ENCODE peak calls at places on chromosomes 16 and 17, in ten cellular contexts. G, P, U, A, X, Q, M, W, S and I are unnamed samples.
A peak's percentile ranks its signal among the peaks of the same experiment; 100 is the strongest.

GRCh38 chr17:9360610-9361571 is 214.7 kb downstream of the STX8 start:
- DNase-seq in U (no peak), S (no peak), A (peak; percentile 58), P (no peak), Q (no peak), W (peak; percentile 92), X (no peak), M (peak; percentile 48), G (peak; percentile 11), I (peak; percentile 77)

GRCh38 chr16:27470567-27471431 is 68.8 kb downstream of the IL21R start:
- DNase-seq in Q (no peak), W (peak; percentile 91), G (no peak), S (no peak), X (no peak), U (no peak), P (peak; percentile 44), A (peak; percentile 48), M (no peak), I (no peak)

GRCh38 chr17:56416682-56417351 is 176.7 kb upstream of the NOG start:
- DNase-seq in G (no peak), S (no peak), U (no peak), X (no peak), Q (no peak), A (no peak), P (no peak), M (no peak), W (no peak), I (no peak)

GRCh38 chr16:11393861-11394592 is 48.8 kb downstream of the RMI2 start:
- DNase-seq in A (no peak), W (no peak), Q (no peak), P (no peak), U (no peak), G (no peak), X (no peak), M (no peak), S (no peak), I (no peak)

GRCh38 chr17:80527016-80527645 is 17.5 kb upstream of the RPTOR start:
- DNase-seq in U (no peak), M (no peak), W (no peak), Q (no peak), A (no peak), X (no peak), G (no peak), S (no peak), P (no peak), I (no peak)

GRCh38 chr17:17853811-17854527 is 17.2 kb upstream of the SREBF1 start:
- DNase-seq in P (no peak), W (no peak), Q (no peak), X (no peak), M (no peak), U (peak; percentile 43), S (no peak), G (no peak), A (no peak), I (no peak)

GRCh38 chr17:40535438-40535837 is 29.8 kb downstream of the CCR7 start:
- DNase-seq in Q (no peak), A (no peak), X (no peak), G (no peak), M (no peak), S (no peak), P (no peak), W (no peak), U (no peak), I (no peak)

GRCh38 chr17:31155208-31155810 is 60.5 kb downstream of the NF1 start:
- DNase-seq in A (no peak), S (no peak), Q (no peak), P (no peak), W (peak; percentile 30), U (no peak), M (no peak), G (no peak), X (no peak), I (no peak)

GRCh38 chr16:53056528-53056881 is 1.7 kb downstream of the CHD9 start:
- DNase-seq in G (no peak), A (no peak), W (peak; percentile 70), Q (no peak), P (no peak), M (no peak), S (peak; percentile 21), U (no peak), X (no peak), I (no peak)

GRCh38 chr17:28954886-28955285 is 3.6 kb upstream of the PHF12 start:
- DNase-seq in P (no peak), X (no peak), S (no peak), W (no peak), Q (no peak), M (no peak), A (no peak), G (no peak), U (no peak), I (no peak)

GRCh38 chr17:28956861-28957260 is 5.5 kb upstream of the PHF12 start:
- DNase-seq in A (no peak), X (no peak), U (no peak), Q (no peak), S (no peak), M (no peak), P (no peak), G (no peak), W (no peak), I (no peak)

GRCh38 chr17:28957277-28957991 is 6.1 kb upstream of the PHF12 start:
- DNase-seq in W (no peak), Q (no peak), A (no peak), U (no peak), X (no peak), S (no peak), G (no peak), M (no peak), P (no peak), I (no peak)

GRCh38 chr17:28955408-28955807 is 4.1 kb upstream of the PHF12 start:
- DNase-seq in X (no peak), P (no peak), A (no peak), Q (no peak), M (no peak), S (no peak), W (no peak), U (no peak), G (no peak), I (no peak)

DNA sequence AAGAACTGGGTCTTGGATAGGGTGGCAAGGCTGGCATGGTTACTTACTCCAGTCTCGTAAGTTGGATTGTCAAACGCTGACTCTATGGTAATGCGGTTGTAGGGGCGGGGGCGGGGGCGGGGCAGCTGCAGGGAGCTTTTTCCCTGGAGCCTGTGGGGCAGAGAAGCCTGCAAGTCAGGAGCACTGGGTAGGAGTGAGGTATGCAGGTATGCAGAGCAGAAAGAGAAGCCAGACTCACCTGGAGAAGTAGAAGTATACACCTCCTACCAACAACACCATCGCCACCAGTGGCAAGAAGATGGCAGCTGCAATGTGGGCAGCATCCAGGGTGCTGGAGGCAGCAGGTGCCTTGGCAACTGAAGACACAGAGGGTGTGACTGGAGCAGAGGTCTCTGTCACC is 4.8 kb upstream of the PHF12 start:
- DNase-seq in G (no peak), S (no peak), A (no peak), U (no peak), X (no peak), W (no peak), M (no peak), Q (no peak), P (no peak), I (no peak)
- H3K4me3 ChIP-seq in G (no peak overlapping the region), S (no peak overlapping the region), A (no peak overlapping the region), U (no peak overlapping the region), X (no peak overlapping the region), W (no peak overlapping the region), M (no peak overlapping the region), Q (no peak overlapping the region), P (no peak overlapping the region), I (no peak overlapping the region)

DNA sequence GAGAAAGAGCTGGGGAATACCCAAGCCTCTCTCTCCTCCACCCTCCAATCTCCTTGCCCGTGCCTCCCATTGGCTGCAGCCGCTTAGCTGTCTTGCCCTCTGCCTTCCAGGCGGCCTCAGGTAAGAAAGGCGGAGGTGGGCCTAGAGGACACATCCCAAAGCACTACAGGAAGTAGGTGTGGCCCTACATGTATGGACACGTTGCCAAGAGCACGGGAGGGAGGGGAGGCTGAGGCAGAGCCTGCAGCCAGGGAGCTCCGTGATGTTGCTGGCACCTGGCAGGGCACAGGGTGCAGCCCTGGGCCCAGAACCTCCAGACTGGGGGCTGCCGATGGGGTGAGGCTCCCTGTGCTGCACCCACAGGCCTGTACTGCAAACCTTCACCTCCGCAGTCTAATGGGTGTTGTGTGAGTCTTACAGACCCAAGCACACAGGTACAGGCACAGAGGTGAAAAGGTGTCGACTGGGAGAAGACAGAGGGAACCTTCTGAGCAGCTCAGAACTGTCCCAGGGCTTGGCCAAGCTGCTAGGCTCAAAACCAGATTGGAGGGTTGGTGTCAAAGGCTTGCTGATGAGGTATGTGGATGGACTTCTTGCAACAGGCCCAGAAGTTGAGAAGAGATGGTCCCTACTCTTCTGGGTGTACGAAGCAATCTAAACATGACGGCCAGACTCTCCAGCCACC is 23.5 kb upstream of the FOXK2 start:
- DNase-seq in Q (no peak), U (peak; percentile 30), S (no peak), G (no peak), X (peak; percentile 78), A (peak; percentile 70), M (no peak), P (no peak), W (no peak), I (no peak)
- H3K4me3 ChIP-seq in Q (no peak overlapping the region), U (no peak overlapping the region), S (no peak overlapping the region), G (no peak overlapping the region), X (no peak overlapping the region), A (no peak overlapping the region), M (no peak overlapping the region), P (no peak overlapping the region), W (no peak overlapping the region), I (no peak overlapping the region)

DNA sequence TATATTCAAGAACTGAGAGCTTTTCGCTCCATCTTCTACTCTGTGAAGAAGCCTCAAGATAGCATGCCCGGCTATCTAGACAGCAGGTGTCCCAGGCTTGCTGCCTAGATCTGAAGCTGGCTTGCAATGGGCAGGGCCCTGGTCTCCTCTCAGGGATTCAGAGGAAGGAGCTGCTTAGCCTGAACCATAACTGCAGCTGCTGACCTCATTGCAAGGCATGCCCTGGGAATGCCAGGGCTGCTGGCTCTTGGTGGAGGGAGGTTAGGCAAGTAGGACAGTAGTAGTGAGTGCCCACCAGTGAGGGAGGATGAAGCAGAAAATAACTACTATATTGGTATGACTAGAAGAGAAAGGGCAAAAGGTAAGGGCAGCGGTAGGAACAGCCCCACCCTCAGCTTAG is 21.3 kb upstream of the SLC35B1 start:
- DNase-seq in U (no peak), W (no peak), X (no peak), G (no peak), M (no peak), S (no peak), A (no peak), Q (no peak), P (no peak), I (no peak)
- H3K4me3 ChIP-seq in U (no peak overlapping the region), W (no peak overlapping the region), X (no peak overlapping the region), G (no peak overlapping the region), M (no peak overlapping the region), S (no peak overlapping the region), A (no peak overlapping the region), Q (no peak overlapping the region), P (no peak overlapping the region), I (no peak overlapping the region)

DNA sequence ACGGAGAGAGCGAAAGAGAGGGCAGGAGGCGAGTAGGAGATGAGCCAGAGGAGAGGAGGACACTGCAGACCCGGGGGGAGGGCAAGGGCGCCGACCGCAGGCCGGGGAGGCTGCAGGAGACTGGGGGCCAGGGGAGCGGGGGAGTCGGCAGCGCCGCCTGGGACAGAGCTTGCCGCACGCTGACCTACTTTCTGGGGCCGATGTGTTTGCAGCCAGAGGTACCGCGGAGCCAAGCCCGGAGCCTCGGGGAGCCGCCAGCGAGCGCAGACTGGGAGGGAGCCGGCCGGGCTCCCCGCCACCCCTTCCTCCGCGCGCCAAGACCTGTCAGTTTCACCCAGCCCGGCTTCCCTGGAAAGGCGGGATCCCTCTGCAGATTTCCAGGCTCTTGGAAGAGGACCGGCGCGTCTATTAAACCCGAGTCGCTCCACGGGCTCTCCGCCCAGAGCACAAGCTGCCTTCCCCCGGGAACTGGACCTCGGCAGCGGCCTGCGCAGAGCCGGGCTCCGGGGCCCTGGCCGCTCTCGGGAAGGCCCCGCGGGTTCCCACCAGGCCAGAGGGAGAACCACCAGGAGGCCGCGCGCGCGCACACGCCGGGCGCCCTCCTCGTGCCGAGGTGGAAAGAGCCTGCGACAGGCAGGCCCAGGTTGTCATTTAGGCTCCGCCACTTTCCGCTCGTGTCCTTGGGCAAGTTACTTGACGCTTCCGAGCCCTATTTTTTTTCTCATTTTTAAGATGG is 74.5 kb downstream of the CMC2 start:
- DNase-seq in W (peak; percentile 74), P (no peak), A (peak; percentile 21), G (peak; percentile 62), X (peak; percentile 53), S (peak; percentile 53), M (peak; percentile 71), Q (peak; percentile 35), U (peak; percentile 9), I (peak; percentile 25)
- H3K4me3 ChIP-seq in W (peak overlapping the region; percentile 63), P (peak overlapping the region; percentile 35), A (no peak overlapping the region), G (peak overlapping the region; percentile 50), X (peak overlapping the region; percentile 45), S (no peak overlapping the region), M (peak overlapping the region; percentile 12), Q (peak overlapping the region; percentile 46), U (no peak overlapping the region), I (peak overlapping the region; percentile 49)